ENCODE peak calls at places on chromosomes 6 and 20, in four cellular contexts. M, F, G and N are unnamed samples.

GRCh38 chr6:82364087-82365010 is 732 bp downstream of the TPBG start:
- DNase-seq in M (peak), F (peak), G (peak), N (peak)

GRCh38 chr6:144161970-144162369 is 11.7 kb downstream of the STX11 start:
- DNase-seq in M (no peak), F (no peak), G (no peak), N (no peak)

GRCh38 chr6:149168968-149169367 is 148.5 kb upstream of the TAB2 start:
- DNase-seq in M (no peak), F (no peak), G (no peak), N (no peak)

GRCh38 chr6:129516787-129517186 is 193.2 kb downstream of the ARHGAP18 start:
- DNase-seq in M (no peak), F (no peak), G (no peak), N (no peak)

GRCh38 chr20:43949248-43949647 is 34.6 kb downstream of the TOX2 start:
- DNase-seq in M (no peak), F (no peak), G (no peak), N (no peak)

GRCh38 chr6:6704423-6705060 is 116.0 kb downstream of the LY86 start:
- DNase-seq in M (no peak), F (no peak), G (no peak), N (no peak)

GRCh38 chr20:24393903-24394302 is 75.5 kb upstream of the SYNDIG1 start:
- DNase-seq in M (no peak), F (no peak), G (no peak), N (no peak)

GRCh38 chr6:21461844-21462518 is 131.6 kb upstream of the SOX4 start:
- DNase-seq in M (no peak), F (no peak), G (no peak), N (no peak)

GRCh38 chr6:55632953-55633352 is 54.0 kb upstream of the HMGCLL1 start:
- DNase-seq in M (no peak), F (peak), G (no peak), N (no peak)

GRCh38 chr6:119445666-119446622 is 96.4 kb upstream of the MAN1A1 start:
- DNase-seq in M (peak), F (peak), G (no peak), N (peak)

GRCh38 chr6:1641391-1641790 is 31.7 kb downstream of the FOXC1 start:
- DNase-seq in M (peak), F (no peak), G (no peak), N (no peak)

GRCh38 chr6:15061176-15061575 is 184.7 kb upstream of the JARID2 start:
- DNase-seq in M (no peak), F (no peak), G (no peak), N (no peak)

GRCh38 chr6:15065603-15066002 is 180.3 kb upstream of the JARID2 start:
- DNase-seq in M (no peak), F (peak), G (no peak), N (peak)

GRCh38 chr6:15061908-15062307 is 184.0 kb upstream of the JARID2 start:
- DNase-seq in M (no peak), F (no peak), G (no peak), N (no peak)

GRCh38 chr6:15063253-15063853 is 182.5 kb upstream of the JARID2 start:
- DNase-seq in M (no peak), F (peak), G (no peak), N (peak)

DNA sequence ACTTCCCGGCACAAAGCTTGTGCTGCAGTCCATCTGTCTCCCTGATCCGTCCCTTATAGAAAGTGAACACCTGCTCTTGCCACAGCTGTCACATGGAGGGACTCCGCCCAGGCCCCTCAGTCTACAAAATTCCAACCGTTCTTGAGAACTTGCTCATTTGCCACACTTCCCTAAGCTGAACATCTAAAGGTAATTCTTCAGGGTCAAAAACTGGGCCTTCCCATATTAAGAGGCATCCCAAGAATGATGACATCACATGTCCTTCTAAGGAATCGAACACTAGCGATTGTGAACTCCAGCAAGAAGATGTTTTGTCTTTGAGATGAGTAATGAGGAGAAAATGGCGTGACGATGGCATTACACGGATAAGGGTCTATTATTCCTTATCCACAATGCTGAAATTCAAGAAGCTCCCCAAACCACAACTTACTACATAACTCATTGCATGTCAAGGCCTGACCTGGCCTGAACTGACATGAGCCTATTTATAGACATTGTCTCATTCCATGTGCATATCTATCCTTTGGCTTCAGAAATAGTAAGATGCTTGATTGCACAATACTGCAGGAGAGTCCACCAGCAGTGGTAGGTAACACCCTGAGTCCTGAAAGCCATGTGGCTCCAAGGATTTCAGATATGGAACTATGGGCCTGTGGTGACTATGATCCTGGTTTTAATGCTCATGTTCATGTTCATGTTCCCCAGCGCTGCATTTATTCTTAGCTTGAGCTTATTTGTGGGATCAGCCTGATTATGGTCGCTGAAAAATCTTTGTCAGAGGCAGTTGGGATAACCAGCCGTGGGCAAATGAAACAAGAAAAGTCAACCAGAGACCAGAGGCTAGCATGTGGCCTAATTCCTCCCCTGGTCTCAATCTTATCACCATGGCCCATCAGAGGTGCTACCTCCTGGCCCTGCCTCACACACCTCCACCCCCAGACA is 183.3 kb upstream of the JARID2 start:
- DNase-seq in M (no peak), F (peak), G (no peak), N (peak)
- H3K4me2 ChIP-seq in M (no peak), F (no peak), G (no peak), N (no peak)

DNA sequence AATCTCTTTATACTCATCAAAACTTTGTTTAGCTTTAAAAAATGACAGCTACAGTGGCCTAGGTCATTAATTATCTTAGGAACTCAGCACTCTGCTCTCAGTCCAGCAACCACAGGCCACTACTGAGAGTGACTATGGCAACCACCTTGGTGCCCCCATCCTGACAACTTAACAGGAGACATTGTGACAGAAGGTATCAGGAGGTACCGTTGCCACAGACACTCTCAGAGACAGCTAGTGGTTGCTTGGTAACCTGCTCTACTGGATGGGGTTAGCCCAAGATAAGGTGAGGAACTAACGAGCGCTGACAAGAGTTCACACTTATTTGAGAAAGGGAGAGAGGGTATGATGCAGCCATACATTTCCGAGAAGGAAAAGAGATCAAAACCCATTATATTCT is 76.1 kb upstream of the TFAP2D start:
- DNase-seq in M (peak), F (no peak), G (no peak), N (no peak)
- H2BK5ac ChIP-seq in M (no peak), F (no peak), G (no peak), N (no peak)

DNA sequence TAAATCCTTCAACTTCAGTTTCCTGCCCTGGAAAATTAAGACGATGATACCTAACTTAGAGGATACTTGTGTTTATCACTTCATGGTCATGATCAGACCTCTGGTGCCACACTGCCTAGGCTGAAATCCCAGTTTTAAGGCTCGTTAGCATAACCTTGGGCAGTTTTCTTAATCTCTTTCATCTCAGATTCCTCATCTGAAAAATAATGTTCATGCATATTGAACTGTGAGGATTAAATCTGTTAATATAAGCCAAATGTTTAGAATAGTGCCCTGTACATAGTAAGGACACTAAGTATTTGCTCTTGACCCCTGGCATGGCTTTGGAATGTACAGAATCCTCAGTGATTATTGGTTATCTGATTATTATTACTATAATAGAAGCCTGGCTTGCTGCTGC is 79.7 kb downstream of the OGFRL1 start:
- DNase-seq in M (no peak), F (no peak), G (no peak), N (no peak)
- H3K4me2 ChIP-seq in M (no peak), F (no peak), G (no peak), N (no peak)

GRCh38 chr6:35023601-35024000 is 117.5 kb downstream of the TCP11 start:
- DNase-seq in M (no peak), F (no peak), G (no peak), N (no peak)
- H2BK5ac ChIP-seq in M (no peak), F (no peak), G (no peak), N (no peak)